ENCODE peak calls at places on chromosome 7, in six cellular contexts. L is CD8-positive, alpha-beta T cell; X is testis; E is upper lobe of left lung; Y is HAP-1; B is IMR-90. I is an unnamed sample.
A peak's percentile ranks its signal among the peaks of the same experiment; 100 is the strongest.

GRCh38 chr7:50335795-50336754 is 31.6 kb downstream of the IKZF1 start:
- DNase-seq in L (peak; percentile 76), X (no peak), E (no peak), Y (no peak), B (no peak), I (peak; percentile 63)

GRCh38 chr7:77627307-77627671 is 69.0 kb upstream of the RSBN1L start:
- DNase-seq in X (no peak), Y (no peak), L (no peak), B (peak; percentile 31), E (no peak), I (no peak)

GRCh38 chr7:134755422-134756022 is 23.9 kb upstream of the CALD1 start:
- DNase-seq in X (peak; percentile 60), E (no peak), L (no peak), B (no peak), Y (peak; percentile 39), I (peak; percentile 26)

GRCh38 chr7:41576176-41576575 is 126.7 kb downstream of the INHBA start:
- DNase-seq in L (no peak), E (no peak), Y (no peak), B (peak; percentile 69), X (no peak), I (no peak)

GRCh38 chr7:28550580-28551205 is 138.4 kb downstream of the CREB5 start:
- DNase-seq in X (no peak), E (no peak), B (no peak), Y (no peak), L (no peak), I (no peak)

GRCh38 chr7:26155531-26156375 is 3.8 kb downstream of the NFE2L3 start:
- DNase-seq in Y (peak; percentile 50), L (no peak), B (peak; percentile 67), E (peak; percentile 65), X (no peak), I (no peak)

GRCh38 chr7:134740364-134740763 is 39.1 kb upstream of the CALD1 start:
- DNase-seq in X (no peak), E (no peak), L (no peak), B (no peak), Y (no peak), I (no peak)

GRCh38 chr7:142703655-142704310 is 45.5 kb upstream of the PRSS1 start:
- DNase-seq in E (no peak), L (no peak), X (no peak), B (no peak), Y (peak; percentile 92), I (no peak)

GRCh38 chr7:44309271-44310091 is 15.9 kb downstream of the CAMK2B start:
- DNase-seq in E (no peak), Y (no peak), L (peak; percentile 5), B (peak; percentile 32), X (peak; percentile 74), I (peak; percentile 53)

GRCh38 chr7:15463801-15464761 is 97.7 kb downstream of the AGMO start:
- DNase-seq in X (no peak), Y (no peak), B (peak; percentile 15), E (no peak), L (no peak), I (no peak)

GRCh38 chr7:100489824-100490223 is 6.1 kb downstream of the NYAP1 start:
- DNase-seq in Y (peak; percentile 90), E (no peak), X (peak; percentile 75), L (no peak), B (peak; percentile 96), I (peak; percentile 99)

GRCh38 chr7:131745645-131746248 is 189.3 kb upstream of the PODXL start:
- DNase-seq in Y (no peak), B (peak; percentile 43), E (no peak), X (peak; percentile 50), L (no peak), I (no peak)

GRCh38 chr7:98404840-98405239 is 4.0 kb upstream of the BAIAP2L1 start:
- DNase-seq in L (no peak), Y (no peak), X (no peak), B (no peak), E (no peak), I (no peak)

GRCh38 chr7:143002106-143002505 is 24.8 kb downstream of the OR9A2 start:
- DNase-seq in L (no peak), B (no peak), Y (no peak), E (no peak), X (no peak), I (no peak)

GRCh38 chr7:6636741-6637543 is at the start of gene ZNF316:
- DNase-seq in Y (no peak), E (peak; percentile 61), X (peak; percentile 61), L (peak; percentile 56), B (peak; percentile 38), I (peak; percentile 63)

GRCh38 chr7:97819161-97819560 is 53.0 kb downstream of the ASNS start:
- DNase-seq in B (no peak), Y (no peak), X (no peak), E (no peak), L (no peak), I (no peak)

GRCh38 chr7:28406192-28406591 is 6.1 kb upstream of the CREB5 start:
- DNase-seq in B (no peak), Y (no peak), X (peak; percentile 16), E (no peak), L (no peak), I (peak; percentile 22)

GRCh38 chr7:3013975-3014792 is 29.5 kb downstream of the CARD11 start:
- DNase-seq in Y (no peak), B (no peak), E (no peak), L (no peak), X (no peak), I (no peak)

GRCh38 chr7:91344248-91344647 is 80.0 kb downstream of the FZD1 start:
- DNase-seq in B (no peak), L (no peak), X (peak; percentile 36), Y (no peak), E (no peak), I (no peak)

GRCh38 chr7:69245646-69246045 is 352.6 kb upstream of the AUTS2 start:
- DNase-seq in Y (no peak), X (no peak), E (no peak), L (no peak), B (no peak), I (no peak)

GRCh38 chr7:24158976-24159375 is 125.0 kb upstream of the NPY start:
- DNase-seq in X (no peak), B (no peak), E (no peak), Y (no peak), L (no peak), I (no peak)

GRCh38 chr7:28433604-28434254 is 21.4 kb downstream of the CREB5 start:
- DNase-seq in E (no peak), L (no peak), Y (no peak), X (peak; percentile 18), B (peak; percentile 52), I (peak; percentile 84)

GRCh38 chr7:18535811-18536413 is 40.4 kb downstream of the HDAC9 start:
- DNase-seq in X (no peak), Y (peak; percentile 43), E (no peak), L (no peak), B (no peak), I (no peak)

GRCh38 chr7:18531539-18531938 is 36.0 kb downstream of the HDAC9 start:
- DNase-seq in Y (no peak), L (no peak), E (no peak), B (no peak), X (no peak), I (no peak)

GRCh38 chr7:18530224-18531179 is 35.0 kb downstream of the HDAC9 start:
- DNase-seq in B (no peak), Y (no peak), X (no peak), E (no peak), L (no peak), I (no peak)

GRCh38 chr7:18532813-18533212 is 37.3 kb downstream of the HDAC9 start:
- DNase-seq in X (no peak), L (no peak), B (no peak), E (no peak), Y (no peak), I (no peak)

DNA sequence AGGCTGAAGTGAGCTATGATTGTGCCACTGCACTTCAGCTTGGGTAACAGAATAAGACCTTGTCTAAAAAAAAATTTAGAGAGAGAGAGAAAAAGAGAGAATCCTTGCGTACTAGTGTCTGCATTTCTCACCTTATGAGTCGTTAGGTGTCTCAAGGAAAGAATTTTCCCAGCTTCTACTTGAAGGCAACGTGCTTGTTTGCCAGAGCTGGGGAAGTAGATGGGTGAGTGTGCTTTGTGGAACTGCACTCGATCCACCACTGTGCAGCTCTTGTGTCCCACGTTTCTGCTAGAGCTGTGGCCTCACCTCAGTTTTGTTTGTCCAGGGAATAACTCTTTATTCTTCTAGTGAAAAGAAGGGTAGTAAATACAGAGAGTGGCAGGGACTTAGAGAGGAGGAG is 38.9 kb downstream of the HDAC9 start:
- DNase-seq in L (no peak), X (no peak), E (no peak), Y (no peak), B (no peak), I (no peak)
- H3K4me1 ChIP-seq in L (no peaks in the 10 kb centered on the region), X (no peaks in the 10 kb centered on the region), E (no peaks in the 10 kb centered on the region), Y (peaks cover 70% of the 10 kb centered on the region), B (no peaks in the 10 kb centered on the region), I (peaks cover 14% of the 10 kb centered on the region)

GRCh38 chr7:22819476-22819875 is 3.2 kb downstream of the TOMM7 start:
- DNase-seq in Y (no peak), B (no peak), L (no peak), E (no peak), X (no peak), I (no peak)
- H3K4me1 ChIP-seq in Y (peaks cover 18% of the 10 kb centered on the region), B (peaks cover 5% of the 10 kb centered on the region), L (peaks cover 20% of the 10 kb centered on the region), E (peaks cover 34% of the 10 kb centered on the region), X (peaks cover 5% of the 10 kb centered on the region), I (no peaks in the 10 kb centered on the region)

GRCh38 chr7:129889133-129889854 is 63.5 kb downstream of the UBE2H start:
- DNase-seq in Y (no peak), L (no peak), E (no peak), X (peak; percentile 47), B (peak; percentile 17), I (no peak)
- H3K4me1 ChIP-seq in Y (peaks cover 19% of the 10 kb centered on the region), L (no peaks in the 10 kb centered on the region), E (peaks cover 7% of the 10 kb centered on the region), X (peaks cover 5% of the 10 kb centered on the region), B (peaks cover 5% of the 10 kb centered on the region), I (peaks cover 9% of the 10 kb centered on the region)

GRCh38 chr7:35694161-35694783 is 663 bp downstream of the HERPUD2 start:
- DNase-seq in Y (no peak), B (peak; percentile 4), E (peak; percentile 32), L (no peak), X (peak; percentile 48), I (no peak)
- H3K4me1 ChIP-seq in Y (peaks cover 27% of the 10 kb centered on the region), B (peaks cover 12% of the 10 kb centered on the region), E (peaks cover 54% of the 10 kb centered on the region), L (peaks cover 40% of the 10 kb centered on the region), X (peaks cover 33% of the 10 kb centered on the region), I (peaks cover 6% of the 10 kb centered on the region)

GRCh38 chr7:150372271-150373048 is 3.8 kb downstream of the REPIN1 start:
- DNase-seq in X (no peak), B (no peak), Y (no peak), E (no peak), L (no peak), I (no peak)
- H3K4me1 ChIP-seq in X (peaks cover 19% of the 10 kb centered on the region), B (peaks cover 18% of the 10 kb centered on the region), Y (peaks cover 18% of the 10 kb centered on the region), E (peaks cover 55% of the 10 kb centered on the region), L (peaks cover 40% of the 10 kb centered on the region), I (no peaks in the 10 kb centered on the region)

DNA sequence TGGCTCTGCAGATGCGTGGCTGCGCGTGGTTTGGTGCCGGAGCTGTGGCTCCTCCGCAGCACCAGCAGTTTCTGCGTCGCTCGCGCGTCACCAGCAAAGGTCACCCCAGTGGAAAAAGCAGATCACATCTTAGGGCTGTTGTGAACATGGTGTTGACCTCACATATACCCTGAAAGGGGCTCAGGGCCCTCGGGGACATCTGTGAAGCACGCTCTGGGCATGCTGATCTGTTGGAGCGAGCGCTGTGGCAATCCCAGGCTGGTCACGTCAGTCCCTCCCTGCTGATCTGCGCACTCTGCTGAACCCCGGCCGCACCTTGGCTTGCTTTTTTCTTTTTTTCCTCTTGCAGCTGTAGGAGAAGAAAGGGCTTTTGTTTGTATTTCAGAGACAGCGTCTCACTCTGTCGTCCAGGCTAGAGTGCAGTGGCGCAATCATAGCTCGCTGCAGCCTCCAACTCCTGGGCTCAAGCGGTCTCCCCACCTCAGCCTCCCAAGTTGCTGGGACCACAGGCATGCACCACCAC is 33.3 kb upstream of the AP5Z1 start:
- DNase-seq in E (no peak), B (no peak), L (no peak), Y (no peak), X (peak; percentile 79), I (no peak)
- H3K4me1 ChIP-seq in E (peaks cover 64% of the 10 kb centered on the region), B (peaks cover 22% of the 10 kb centered on the region), L (peaks cover 54% of the 10 kb centered on the region), Y (peaks cover 26% of the 10 kb centered on the region), X (peaks cover 52% of the 10 kb centered on the region), I (peaks cover 16% of the 10 kb centered on the region)